ENCODE peak calls at places on chromosomes 3 and 15, in five cellular contexts. S is cardiac muscle cell; J is stimulated activated CD8-positive, alpha-beta memory T cell treated with anti-CD3 and anti-CD28 coated beads, Interleukin-15, amount 100 ng/mL, for 4 hours; B is kidney tubule cell; C is 8988T. G is an unnamed sample.

GRCh38 chr15:98003528-98003927 is 43.0 kb downstream of the ARRDC4 start:
- DNase-seq in S (no peak), J (no peak), B (peak; percentile 95), C (no peak), G (no peak)

GRCh38 chr3:21835266-21835665 is 84.3 kb upstream of the ZNF385D start:
- DNase-seq in S (no peak), J (no peak), B (no peak), C (no peak), G (no peak)

GRCh38 chr3:62954579-62954978 is 79.4 kb upstream of the CADPS start:
- DNase-seq in S (no peak), J (no peak), B (no peak), C (no peak), G (no peak)

GRCh38 chr3:99999541-99999940 is 114.8 kb downstream of the FILIP1L start:
- DNase-seq in S (no peak), J (no peak), B (peak; percentile 16), C (no peak), G (no peak)

GRCh38 chr3:57164217-57164605 is 942 bp downstream of the IL17RD start:
- DNase-seq in S (peak; percentile 49), J (no peak), B (peak; percentile 43), C (no peak), G (no peak)

GRCh38 chr3:135918600-135918999 is 46.9 kb upstream of the PPP2R3A start:
- DNase-seq in S (peak; percentile 63), J (no peak), B (peak; percentile 68), C (no peak), G (no peak)

GRCh38 chr3:8984081-8984480 is 20.8 kb upstream of the RAD18 start:
- DNase-seq in S (no peak), J (no peak), B (no peak), C (no peak), G (no peak)

GRCh38 chr3:174769171-174769570 is 90.0 kb upstream of the NAALADL2 start:
- DNase-seq in S (no peak), J (no peak), B (no peak), C (no peak), G (no peak)

GRCh38 chr15:60541784-60542617 is 63.1 kb upstream of the ICE2 start:
- DNase-seq in S (no peak), J (no peak), B (no peak), C (no peak), G (no peak)

GRCh38 chr3:74214286-74214685 is 400.2 kb downstream of the CNTN3 start:
- DNase-seq in S (no peak), J (no peak), B (no peak), C (no peak), G (no peak)

GRCh38 chr15:36598529-36599177 is 19.2 kb downstream of the CDIN1 start:
- DNase-seq in S (peak; percentile 18), J (no peak), B (no peak), C (no peak), G (no peak)

GRCh38 chr15:61459785-61460707 is 230.9 kb upstream of the RORA start:
- DNase-seq in S (peak; percentile 89), J (no peak), B (peak; percentile 6), C (no peak), G (no peak)

GRCh38 chr3:124558898-124559649 is 171.2 kb upstream of the UMPS start:
- DNase-seq in S (peak; percentile 99), J (no peak), B (peak; percentile 90), C (no peak), G (peak; percentile 66)

GRCh38 chr3:114192141-114192540 is 13.3 kb upstream of the DRD3 start:
- DNase-seq in S (no peak), J (no peak), B (no peak), C (no peak), G (no peak)

GRCh38 chr3:62065985-62066693 is 307.2 kb downstream of the FEZF2 start:
- DNase-seq in S (no peak), J (no peak), B (no peak), C (no peak), G (no peak)

GRCh38 chr3:47079432-47079831 is 84.5 kb downstream of the SETD2 start:
- DNase-seq in S (no peak), J (no peak), B (no peak), C (no peak), G (no peak)

GRCh38 chr3:177770821-177771220 is 573.5 kb upstream of the TBL1XR1 start:
- DNase-seq in S (no peak), J (no peak), B (peak; percentile 85), C (no peak), G (no peak)

GRCh38 chr3:12158387-12159226 is at the start of gene TIMP4:
- DNase-seq in S (peak; percentile 76), J (no peak), B (peak; percentile 68), C (no peak), G (peak; percentile 77)

GRCh38 chr15:43081283-43081682 is 24.6 kb downstream of the UBR1 start:
- DNase-seq in S (no peak), J (no peak), B (no peak), C (no peak), G (no peak)

GRCh38 chr15:72112111-72112510 is 5.8 kb downstream of the MYO9A start:
- DNase-seq in S (peak; percentile 24), J (no peak), B (no peak), C (no peak), G (no peak)

G was measured in ascending aorta.